ENCODE peak calls at places on chromosomes 3 and 15, in ten cellular contexts. A is EL; V is NCI-H345; W is RPMI7951; S is thoracic aorta; H is stimulated activated CD8-positive, alpha-beta memory T cell treated with anti-CD3 and anti-CD28 coated beads, Interleukin-7, amount 100 ng/mL, for 1 hour; T is glutamatergic neuron; Q is GM03348; J is AG08396; Z is cardiac fibroblast. R is an unnamed sample.

GRCh38 chr3:79361748-79362378 is 405.9 kb downstream of the ROBO1 start:
- DNase-seq in A (peak), V (peak), W (peak), S (no peak), H (no peak), T (no peak), Q (peak), J (no peak), Z (peak), R (peak)

GRCh38 chr15:78930577-78931388 is 14.1 kb downstream of the CTSH start:
- DNase-seq in A (peak), V (no peak), W (peak), S (no peak), H (no peak), T (no peak), Q (peak), J (peak), Z (peak), R (no peak)

GRCh38 chr3:8578282-8578681 is 66.3 kb downstream of the SSUH2 start:
- DNase-seq in A (no peak), V (no peak), W (no peak), S (no peak), H (no peak), T (no peak), Q (no peak), J (no peak), Z (no peak), R (no peak)

GRCh38 chr15:40240619-40241304 is 1.9 kb downstream of the PAK6 start:
- DNase-seq in A (no peak), V (no peak), W (peak), S (no peak), H (no peak), T (no peak), Q (no peak), J (no peak), Z (no peak), R (no peak)

GRCh38 chr3:149582395-149582794 is 75.4 kb downstream of the WWTR1 start:
- DNase-seq in A (no peak), V (no peak), W (no peak), S (no peak), H (no peak), T (no peak), Q (no peak), J (no peak), Z (no peak), R (no peak)

GRCh38 chr3:78844307-78844706 is 923.5 kb downstream of the ROBO1 start:
- DNase-seq in A (no peak), V (no peak), W (no peak), S (no peak), H (no peak), T (no peak), Q (no peak), J (no peak), Z (no peak), R (no peak)

GRCh38 chr3:172258616-172259015 is 189.6 kb downstream of the GHSR start:
- DNase-seq in A (no peak), V (no peak), W (no peak), S (no peak), H (no peak), T (no peak), Q (no peak), J (no peak), Z (peak), R (no peak)

GRCh38 chr3:169596126-169596525 is 67.4 kb downstream of the MECOM start:
- DNase-seq in A (no peak), V (no peak), W (no peak), S (no peak), H (no peak), T (no peak), Q (no peak), J (no peak), Z (no peak), R (no peak)

GRCh38 chr15:95394186-95395067 is 936.1 kb upstream of the NR2F2 start:
- DNase-seq in A (peak), V (no peak), W (peak), S (no peak), H (no peak), T (no peak), Q (no peak), J (no peak), Z (peak), R (no peak)

GRCh38 chr15:30930422-30930821 is 26.7 kb downstream of the FAN1 start:
- DNase-seq in A (no peak), V (no peak), W (no peak), S (no peak), H (no peak), T (no peak), Q (no peak), J (no peak), Z (no peak), R (no peak)

GRCh38 chr3:5226783-5227182 is 39.3 kb downstream of the EDEM1 start:
- DNase-seq in A (peak), V (no peak), W (peak), S (no peak), H (no peak), T (no peak), Q (peak), J (peak), Z (peak), R (no peak)

GRCh38 chr3:50269977-50270413 is 1.0 kb downstream of the SEMA3B start:
- DNase-seq in A (peak), V (no peak), W (peak), S (no peak), H (no peak), T (no peak), Q (peak), J (peak), Z (peak), R (no peak)

GRCh38 chr3:14467723-14468620 is 65.6 kb downstream of the SLC6A6 start:
- DNase-seq in A (peak), V (peak), W (peak), S (no peak), H (peak), T (peak), Q (peak), J (peak), Z (peak), R (no peak)

GRCh38 chr15:99546436-99547100 is 19.2 kb upstream of the MEF2A start:
- DNase-seq in A (no peak), V (no peak), W (no peak), S (no peak), H (no peak), T (no peak), Q (no peak), J (no peak), Z (no peak), R (no peak)

GRCh38 chr3:50275996-50276761 is 2.7 kb upstream of the LSMEM2 start:
- DNase-seq in A (no peak), V (no peak), W (no peak), S (no peak), H (no peak), T (no peak), Q (no peak), J (no peak), Z (no peak), R (no peak)

GRCh38 chr3:56942523-56942922 is 117.9 kb upstream of the SPATA12 start:
- DNase-seq in A (no peak), V (no peak), W (no peak), S (no peak), H (no peak), T (no peak), Q (no peak), J (no peak), Z (no peak), R (no peak)

GRCh38 chr3:5633960-5634359 is 446.5 kb downstream of the EDEM1 start:
- DNase-seq in A (no peak), V (no peak), W (no peak), S (no peak), H (no peak), T (no peak), Q (no peak), J (no peak), Z (no peak), R (no peak)

GRCh38 chr3:72242326-72242725 is 457.4 kb upstream of the PROK2 start:
- DNase-seq in A (no peak), V (no peak), W (no peak), S (no peak), H (no peak), T (no peak), Q (no peak), J (no peak), Z (no peak), R (no peak)

GRCh38 chr3:67710396-67710795 is 56.0 kb upstream of the SUCLG2 start:
- DNase-seq in A (no peak), V (no peak), W (no peak), S (no peak), H (no peak), T (no peak), Q (no peak), J (no peak), Z (no peak), R (no peak)

GRCh38 chr3:146554168-146554760 is 9.9 kb upstream of the PLSCR1 start:
- DNase-seq in A (no peak), V (no peak), W (no peak), S (no peak), H (no peak), T (no peak), Q (peak), J (no peak), Z (no peak), R (no peak)

GRCh38 chr3:100245932-100246331 is 14.9 kb upstream of the TBC1D23 start:
- DNase-seq in A (peak), V (no peak), W (peak), S (no peak), H (no peak), T (no peak), Q (peak), J (no peak), Z (peak), R (no peak)

GRCh38 chr3:170355738-170356595 is 1.5 kb upstream of the SKIL start:
- DNase-seq in A (peak), V (no peak), W (peak), S (no peak), H (no peak), T (peak), Q (peak), J (no peak), Z (peak), R (no peak)

GRCh38 chr3:88671594-88671993 is 435.8 kb upstream of the EPHA3 start:
- DNase-seq in A (no peak), V (no peak), W (no peak), S (no peak), H (no peak), T (no peak), Q (no peak), J (no peak), Z (no peak), R (no peak)

GRCh38 chr3:191387441-191388077 is 57.2 kb upstream of the UTS2B start:
- DNase-seq in A (no peak), V (no peak), W (no peak), S (no peak), H (no peak), T (no peak), Q (no peak), J (no peak), Z (peak), R (no peak)

GRCh38 chr15:83318861-83319415 is 34.5 kb upstream of the BNC1 start:
- DNase-seq in A (no peak), V (no peak), W (no peak), S (no peak), H (no peak), T (no peak), Q (no peak), J (no peak), Z (no peak), R (no peak)

GRCh38 chr3:69309810-69310209 is 76.1 kb downstream of the FRMD4B start:
- DNase-seq in A (peak), V (no peak), W (peak), S (no peak), H (no peak), T (no peak), Q (peak), J (no peak), Z (peak), R (no peak)

GRCh38 chr15:87762110-87762509 is 494.4 kb downstream of the NTRK3 start:
- DNase-seq in A (no peak), V (no peak), W (no peak), S (no peak), H (no peak), T (no peak), Q (no peak), J (no peak), Z (peak), R (no peak)

GRCh38 chr15:67181221-67181639 is 73.2 kb downstream of the AAGAB start:
- DNase-seq in A (no peak), V (no peak), W (no peak), S (no peak), H (no peak), T (no peak), Q (no peak), J (no peak), Z (no peak), R (no peak)

GRCh38 chr15:37375529-37375928 is 275.2 kb upstream of the MEIS2 start:
- DNase-seq in A (no peak), V (no peak), W (no peak), S (no peak), H (no peak), T (no peak), Q (no peak), J (no peak), Z (no peak), R (no peak)

GRCh38 chr3:83320726-83321125 is 1559.3 kb upstream of the GBE1 start:
- DNase-seq in A (no peak), V (no peak), W (no peak), S (no peak), H (no peak), T (no peak), Q (no peak), J (no peak), Z (no peak), R (no peak)

GRCh38 chr15:69979269-69979668 is 118.4 kb downstream of the TLE3 start:
- DNase-seq in A (peak), V (no peak), W (peak), S (no peak), H (no peak), T (no peak), Q (no peak), J (no peak), Z (peak), R (no peak)

GRCh38 chr15:90413411-90414379 is 25.7 kb downstream of the IQGAP1 start:
- DNase-seq in A (peak), V (no peak), W (peak), S (no peak), H (no peak), T (no peak), Q (no peak), J (no peak), Z (peak), R (no peak)

GRCh38 chr3:132641837-132642538 is 17.6 kb downstream of the ACAD11 start:
- DNase-seq in A (peak), V (peak), W (peak), S (no peak), H (no peak), T (no peak), Q (peak), J (peak), Z (peak), R (peak)

GRCh38 chr15:67248106-67248505 is 6.4 kb downstream of the AAGAB start:
- DNase-seq in A (no peak), V (no peak), W (no peak), S (no peak), H (no peak), T (no peak), Q (peak), J (peak), Z (peak), R (no peak)

GRCh38 chr3:150740733-150741496 is 22.1 kb downstream of the SIAH2 start:
- DNase-seq in A (no peak), V (no peak), W (no peak), S (no peak), H (no peak), T (no peak), Q (no peak), J (no peak), Z (no peak), R (no peak)

GRCh38 chr3:11407644-11408043 is 135.4 kb downstream of the ATG7 start:
- DNase-seq in A (no peak), V (no peak), W (peak), S (no peak), H (no peak), T (no peak), Q (no peak), J (no peak), Z (no peak), R (no peak)

GRCh38 chr3:58250093-58250707 is 12.6 kb downstream of the ABHD6 start:
- DNase-seq in A (no peak), V (no peak), W (no peak), S (no peak), H (no peak), T (no peak), Q (no peak), J (no peak), Z (no peak), R (no peak)